ENCODE peak calls at places on chromosomes 16 and 17, in five cellular contexts. X is Panc1, N is transverse colon, L is K562, P is GM23338. K is an unnamed sample.

GRCh38 chr17:1625053-1625452 is 3.6 kb downstream of the SLC43A2 start:
- DNase-seq in N (no peak), X (no peak), P (no peak), L (no peak), K (no peak)

GRCh38 chr16:84072014-84072413 is 29.4 kb upstream of the SLC38A8 start:
- DNase-seq in P (no peak), X (no peak), L (no peak), N (no peak), K (no peak)

GRCh38 chr17:81328489-81328888 is 33.4 kb upstream of the SLC38A10 start:
- DNase-seq in X (no peak), N (no peak), L (no peak), P (no peak), K (no peak)

GRCh38 chr17:45672301-45672700 is 111.8 kb upstream of the CRHR1 start:
- DNase-seq in X (no peak), P (peak; percentile 25), L (peak; percentile 12), N (no peak), K (no peak)

GRCh38 chr16:85579199-85579598 is 33.9 kb upstream of the GSE1 start:
- DNase-seq in L (no peak), N (no peak), X (no peak), P (peak; percentile 92), K (no peak)

GRCh38 chr17:60851181-60851580 is 173.5 kb downstream of the BCAS3 start:
- DNase-seq in X (no peak), N (no peak), L (no peak), P (peak; percentile 53), K (no peak)

GRCh38 chr16:68081796-68082567 is 3.2 kb upstream of the NFATC3 start:
- DNase-seq in L (no peak), N (no peak), X (no peak), P (no peak), K (no peak)

GRCh38 chr17:61349350-61349749 is 50.3 kb upstream of the TBX2 start:
- DNase-seq in X (no peak), N (no peak), L (peak; percentile 12), P (no peak), K (no peak)

GRCh38 chr17:48718162-48718780 is 4.0 kb downstream of the PRAC1 start:
- DNase-seq in N (no peak), L (no peak), P (peak; percentile 69), X (no peak), K (peak; percentile 38)

GRCh38 chr16:70380205-70380918 is 33.7 kb downstream of the DDX19A start:
- DNase-seq in P (peak; percentile 71), X (no peak), L (no peak), N (peak; percentile 59), K (peak; percentile 81)

GRCh38 chr16:89090182-89090630 is 3.4 kb upstream of the ACSF3 start:
- DNase-seq in L (peak; percentile 66), P (no peak), N (no peak), X (no peak), K (no peak)

GRCh38 chr16:77834600-77834963 is 46.2 kb downstream of the VAT1L start:
- DNase-seq in X (no peak), P (peak; percentile 16), N (no peak), L (no peak), K (no peak)

GRCh38 chr17:73972901-73973300 is 230.6 kb upstream of the RPL38 start:
- DNase-seq in P (no peak), L (no peak), N (no peak), X (no peak), K (no peak)

GRCh38 chr16:61791465-61791864 is 244.8 kb downstream of the CDH8 start:
- DNase-seq in N (no peak), L (no peak), P (no peak), X (no peak), K (no peak)

GRCh38 chr16:85639529-85640253 is 26.6 kb downstream of the GSE1 start:
- DNase-seq in L (no peak), P (no peak), N (no peak), X (no peak), K (peak; percentile 73)

DNA sequence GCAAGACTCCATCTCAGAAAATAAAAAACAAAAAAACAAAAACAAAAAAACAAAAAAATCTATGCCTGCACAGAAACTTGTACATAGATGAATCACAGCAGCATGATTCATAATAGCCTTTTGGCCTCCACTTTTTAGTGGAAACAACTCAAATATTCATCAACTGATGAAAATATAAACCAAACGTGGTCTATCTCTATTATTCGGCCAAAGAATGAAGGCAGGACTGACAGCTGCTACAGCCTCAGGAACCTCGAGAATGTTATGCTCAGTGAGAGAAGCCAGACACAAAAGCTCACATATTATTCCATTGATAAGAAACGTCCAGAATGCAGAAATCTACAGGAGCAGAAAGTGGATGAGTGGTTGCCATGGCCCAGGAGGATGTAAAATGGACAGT is 19.8 kb downstream of the PPL start:
- DNase-seq in P (no peak), N (no peak), X (no peak), L (no peak), K (no peak)
- H3K4me1 ChIP-seq in P (peaks cover 8% of the 10 kb centered on the region), N (no peaks in the 10 kb centered on the region), X (no peaks in the 10 kb centered on the region), L (peaks cover 4% of the 10 kb centered on the region), K (peaks cover 33% of the 10 kb centered on the region)

DNA sequence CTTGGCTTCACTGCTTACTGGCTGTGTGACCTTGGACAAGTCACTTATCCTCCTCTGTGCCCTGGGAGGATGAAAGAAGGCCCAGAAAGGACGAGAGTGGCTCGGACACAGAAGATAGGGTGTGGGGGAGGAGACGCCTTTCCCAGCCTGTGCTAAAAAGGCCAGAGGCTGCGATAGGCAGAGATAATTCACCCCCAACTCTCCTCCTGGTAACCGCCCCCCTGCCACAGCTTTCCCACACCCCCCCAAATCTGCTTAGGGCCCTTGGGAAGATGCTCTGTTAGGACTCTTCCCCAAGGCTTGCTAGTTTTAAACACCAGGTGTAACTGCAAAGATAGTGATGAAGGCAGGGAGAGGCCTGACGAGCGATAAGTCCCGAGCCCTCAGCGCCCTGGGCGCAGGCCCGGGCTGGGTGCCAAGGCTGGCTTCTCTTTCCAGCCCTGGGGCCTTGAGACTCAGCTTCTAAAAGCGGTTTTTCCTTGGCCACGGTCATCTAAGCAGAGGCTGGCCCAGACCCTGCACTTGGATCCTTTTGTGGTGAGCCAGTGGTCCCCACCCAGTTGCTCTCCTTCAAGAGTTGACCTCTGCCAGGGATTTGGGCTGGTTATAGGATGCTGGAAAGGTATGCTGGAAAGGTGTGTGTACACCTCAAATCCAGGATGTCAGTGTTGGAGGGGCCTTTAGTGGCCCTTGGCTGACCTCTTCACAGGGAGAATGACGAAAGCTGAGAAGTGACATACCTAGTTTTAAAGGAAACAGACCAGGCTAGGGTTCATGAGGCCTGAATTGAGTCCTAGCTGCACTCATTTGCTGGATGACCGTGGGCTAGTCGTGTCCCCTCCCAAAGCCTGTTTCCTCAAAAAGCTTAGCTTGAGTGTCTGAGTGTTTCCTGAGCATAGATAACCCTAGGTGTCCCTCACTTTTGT is 3.4 kb upstream of the PPP1R9B start:
- DNase-seq in P (no peak), X (no peak), N (no peak), L (peak; percentile 92), K (no peak)
- TF ChIP-seq POLR2AphosphoS5 in P (no peak), X (no peak), N (no peak), L (peak; percentile 61), K (no peak)

GRCh38 chr17:27471321-27472269 is 15.3 kb downstream of the KSR1 start:
- DNase-seq in X (no peak), L (peak; percentile 58), P (no peak), N (peak; percentile 30), K (no peak)

GRCh38 chr17:27475070-27475673 is 18.9 kb downstream of the KSR1 start:
- DNase-seq in L (no peak), P (no peak), N (no peak), X (no peak), K (no peak)

GRCh38 chr17:27475981-27476895 is 20.0 kb downstream of the KSR1 start:
- DNase-seq in X (no peak), P (no peak), N (no peak), L (no peak), K (no peak)

GRCh38 chr17:27473190-27473747 is 17.0 kb downstream of the KSR1 start:
- DNase-seq in X (no peak), N (no peak), P (no peak), L (no peak), K (no peak)

GRCh38 chr17:27473748-27474609 is 17.7 kb downstream of the KSR1 start:
- DNase-seq in L (peak; percentile 96), P (no peak), N (no peak), X (no peak), K (no peak)
- H3K4me1 ChIP-seq in L (peaks cover 67% of the 10 kb centered on the region), P (peaks cover 65% of the 10 kb centered on the region), N (peaks cover 11% of the 10 kb centered on the region), X (peaks cover 23% of the 10 kb centered on the region), K (peaks cover 65% of the 10 kb centered on the region)

DNA sequence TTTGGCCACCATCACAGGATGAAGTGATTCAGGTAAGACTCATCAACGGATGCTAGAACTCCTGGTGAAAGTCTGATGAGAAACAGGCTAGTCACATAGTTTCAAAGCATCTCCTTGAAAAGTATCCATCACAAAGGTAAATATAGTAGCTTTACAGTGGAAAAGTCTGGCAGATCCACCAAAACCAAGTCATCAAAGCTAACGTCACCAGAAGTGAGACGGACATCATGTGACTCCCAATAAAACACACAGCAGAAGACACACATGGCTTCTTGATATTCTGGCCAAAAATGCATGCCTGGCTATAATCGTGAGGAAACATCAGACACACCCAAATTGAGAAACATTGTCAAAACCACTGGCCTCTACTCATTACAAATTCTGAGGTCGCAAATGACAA is 17.9 kb upstream of the TRPV3 start:
- DNase-seq in X (peak; percentile 76), L (no peak), N (no peak), P (no peak), K (no peak)
- TF ChIP-seq POLR2AphosphoS5 in X (no peak), L (no peak), N (no peak), P (no peak), K (no peak)

DNA sequence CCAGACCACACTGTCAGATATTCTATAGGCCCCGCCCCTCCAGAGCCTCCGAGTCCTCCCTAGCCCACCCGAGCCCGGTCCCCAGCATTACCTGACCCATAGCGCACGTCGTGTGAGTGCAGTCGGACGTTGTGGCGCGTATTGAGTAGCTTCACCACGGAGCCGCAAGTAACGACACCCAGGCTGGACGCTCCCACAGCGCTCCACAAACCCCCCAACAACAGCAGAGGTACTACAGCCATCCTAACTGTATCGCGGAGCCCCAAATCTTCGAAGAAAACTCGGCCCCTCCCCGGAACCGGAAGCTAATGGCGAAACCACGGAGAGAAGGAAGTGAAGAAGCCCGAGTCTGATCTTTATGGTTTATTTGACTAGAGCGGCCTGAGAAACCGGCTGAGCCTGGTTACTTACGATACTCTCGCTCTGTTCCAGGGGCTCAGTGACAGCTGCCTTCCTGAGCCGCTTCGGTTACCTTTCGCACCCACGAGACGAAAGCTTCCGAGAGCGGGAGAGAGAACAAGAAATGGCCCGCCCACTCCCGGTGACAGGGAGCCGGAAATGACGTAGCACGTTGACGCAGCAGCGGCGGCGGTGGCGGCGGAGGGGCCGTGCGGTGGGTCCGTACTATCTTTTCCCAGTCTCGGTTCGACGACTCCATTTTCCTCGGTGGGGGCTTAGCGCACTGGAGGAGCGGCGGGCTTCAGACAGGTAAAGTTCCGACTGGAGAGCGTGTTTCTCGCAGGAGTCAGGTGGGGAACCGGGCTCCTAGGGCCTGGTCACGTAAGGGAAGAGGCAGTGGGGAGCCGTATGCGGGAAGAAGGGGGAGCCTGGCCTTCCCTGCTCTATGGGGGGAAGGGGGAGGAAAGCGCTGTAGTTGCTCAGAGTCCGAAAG is at the start of the genes SDF2 and SUPT6H:
- DNase-seq in N (peak; percentile 93), X (peak; percentile 56), P (peak; percentile 98), L (peak; percentile 97), K (peak; percentile 96)
- H3K4me1 ChIP-seq in N (peaks cover 14% of the 10 kb centered on the region), X (peaks cover 18% of the 10 kb centered on the region), P (peaks cover 9% of the 10 kb centered on the region), L (peaks cover 6% of the 10 kb centered on the region), K (peaks cover 36% of the 10 kb centered on the region)

K was measured in suprapubic skin.